ENCODE peak calls at places on chromosome 17, in five cellular contexts. S, I, Y, D and Q are unnamed samples.

GRCh38 chr17:7156342-7156940 is 22.7 kb downstream of the ASGR1 start:
- DNase-seq in S (no peak), D (no peak), Y (no peak), I (no peak), Q (no peak)

GRCh38 chr17:43979011-43979410 is 25.3 kb upstream of the PYY start:
- DNase-seq in Y (no peak), S (no peak), D (no peak), I (no peak), Q (no peak)

GRCh38 chr17:40463122-40463550 is 19.9 kb downstream of the IGFBP4 start:
- DNase-seq in Y (no peak), D (peak), S (no peak), I (peak), Q (no peak)

GRCh38 chr17:12316021-12316420 is 295.3 kb downstream of the MAP2K4 start:
- DNase-seq in S (no peak), D (peak), I (no peak), Y (no peak), Q (no peak)

GRCh38 chr17:38871992-38872605 is 2.2 kb downstream of the LASP1 start:
- DNase-seq in S (no peak), D (no peak), Y (no peak), I (no peak), Q (no peak)

GRCh38 chr17:66960623-66961022 is 3.9 kb upstream of the CACNG4 start:
- DNase-seq in D (no peak), Y (no peak), I (no peak), S (no peak), Q (no peak)

GRCh38 chr17:17098426-17099035 is 56.3 kb downstream of the MPRIP start:
- DNase-seq in S (no peak), I (peak), Y (no peak), D (no peak), Q (no peak)

GRCh38 chr17:40646791-40647548 is 648 bp downstream of the SMARCE1 start:
- DNase-seq in S (no peak), D (no peak), I (peak), Y (peak), Q (peak)

GRCh38 chr17:8212312-8213180 is 2.2 kb upstream of the AURKB start:
- DNase-seq in Y (no peak), D (no peak), S (no peak), I (peak), Q (no peak)

GRCh38 chr17:17170346-17170976 is 35.7 kb downstream of the PLD6 start:
- DNase-seq in D (no peak), S (no peak), I (no peak), Y (peak), Q (peak)

GRCh38 chr17:82350182-82351030 is 8.6 kb upstream of the TEX19 start:
- DNase-seq in I (no peak), D (peak), S (no peak), Y (no peak), Q (no peak)

GRCh38 chr17:58541249-58541648 is 26.8 kb upstream of the MTMR4 start:
- DNase-seq in D (peak), I (peak), S (no peak), Y (no peak), Q (peak)

GRCh38 chr17:57289613-57290012 is 33.3 kb downstream of the MSI2 start:
- DNase-seq in S (no peak), Y (no peak), I (no peak), D (no peak), Q (no peak)

GRCh38 chr17:63035271-63035670 is 69.2 kb downstream of the TANC2 start:
- DNase-seq in D (peak), S (no peak), Y (peak), I (peak), Q (peak)

GRCh38 chr17:17971431-17972125 is 622 bp downstream of the TOM1L2 start:
- DNase-seq in I (no peak), Y (no peak), D (peak), S (no peak), Q (no peak)

GRCh38 chr17:67554634-67555033 is 163.1 kb upstream of the NOL11 start:
- DNase-seq in Y (no peak), I (no peak), S (no peak), D (no peak), Q (no peak)

GRCh38 chr17:44389723-44390202 is 314 bp upstream of the ITGA2B start:
- DNase-seq in S (no peak), D (no peak), Y (no peak), I (no peak), Q (no peak)

GRCh38 chr17:66417300-66417719 is 114.9 kb downstream of the PRKCA start:
- DNase-seq in D (no peak), I (no peak), S (no peak), Y (no peak), Q (peak)

GRCh38 chr17:43556292-43556691 is 10.2 kb upstream of the ETV4 start:
- DNase-seq in S (peak), D (peak), I (no peak), Y (no peak), Q (peak)

GRCh38 chr17:64573214-64573613 is 66.4 kb downstream of the CEP95 start:
- DNase-seq in D (no peak), S (no peak), I (no peak), Y (no peak), Q (no peak)

DNA sequence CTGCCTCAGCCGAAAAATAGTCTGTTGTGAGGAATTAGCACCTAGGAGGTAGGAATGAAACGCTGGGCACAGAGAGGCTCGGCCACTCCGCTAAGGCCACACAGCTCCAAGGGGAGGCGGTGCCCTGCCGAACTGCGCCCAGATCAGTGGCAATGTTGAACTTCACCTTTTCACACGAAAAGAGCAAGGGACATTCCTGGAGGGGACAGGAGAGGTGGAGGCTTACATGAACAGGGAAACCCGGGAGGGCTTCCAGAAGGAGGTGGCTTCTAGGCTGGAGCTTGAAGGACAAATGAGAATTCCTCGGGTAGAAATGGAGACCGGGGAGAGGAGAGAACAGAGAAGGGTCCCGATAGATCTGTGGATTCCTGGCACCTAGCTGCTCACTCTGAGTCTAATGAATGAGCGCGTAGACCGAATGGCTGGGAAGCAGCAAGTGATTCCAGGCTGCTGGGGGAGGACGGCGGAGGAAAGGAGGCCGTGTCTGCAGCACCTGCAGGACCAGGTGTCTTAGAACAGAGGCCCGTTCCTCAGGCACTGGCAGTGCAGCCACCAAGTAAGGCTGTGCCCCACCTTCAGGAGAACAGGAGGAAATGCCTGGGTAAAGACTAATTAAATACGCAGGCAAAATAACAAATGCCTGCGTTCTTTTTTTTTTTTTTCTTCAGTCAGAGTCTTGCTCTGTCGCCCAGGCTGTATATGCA is 723 bp upstream of the SLC38A10 start:
- DNase-seq in D (peak), Y (no peak), I (peak), S (no peak), Q (peak)
- TF ChIP-seq CTCF in D (peak), Y (peak), I (peak), S (peak), Q (peak)

GRCh38 chr17:78774456-78774855 is 7.6 kb downstream of the CYTH1 start:
- DNase-seq in I (no peak), D (no peak), S (no peak), Y (no peak), Q (peak)
- H3K4me3 ChIP-seq in I (no peak), D (no peak), S (no peak), Y (no peak), Q (peak)

GRCh38 chr17:60315650-60316049 is 76.3 kb downstream of the USP32 start:
- DNase-seq in Y (no peak), I (peak), S (no peak), D (peak), Q (no peak)
- TF ChIP-seq CTCF in Y (peak), I (peak), S (no peak), D (peak), Q (no peak)

GRCh38 chr17:55332296-55333041 is 67.7 kb downstream of the HLF start:
- DNase-seq in I (no peak), Y (no peak), S (no peak), D (no peak), Q (no peak)

GRCh38 chr17:55334881-55335523 is 70.2 kb downstream of the HLF start:
- DNase-seq in Y (no peak), I (no peak), D (no peak), S (no peak), Q (no peak)

GRCh38 chr17:55336426-55336825 is 71.7 kb downstream of the HLF start:
- DNase-seq in S (no peak), D (no peak), Y (no peak), I (no peak), Q (no peak)

GRCh38 chr17:55334285-55334684 is 69.5 kb downstream of the HLF start:
- DNase-seq in Y (no peak), I (no peak), S (no peak), D (peak), Q (no peak)

DNA sequence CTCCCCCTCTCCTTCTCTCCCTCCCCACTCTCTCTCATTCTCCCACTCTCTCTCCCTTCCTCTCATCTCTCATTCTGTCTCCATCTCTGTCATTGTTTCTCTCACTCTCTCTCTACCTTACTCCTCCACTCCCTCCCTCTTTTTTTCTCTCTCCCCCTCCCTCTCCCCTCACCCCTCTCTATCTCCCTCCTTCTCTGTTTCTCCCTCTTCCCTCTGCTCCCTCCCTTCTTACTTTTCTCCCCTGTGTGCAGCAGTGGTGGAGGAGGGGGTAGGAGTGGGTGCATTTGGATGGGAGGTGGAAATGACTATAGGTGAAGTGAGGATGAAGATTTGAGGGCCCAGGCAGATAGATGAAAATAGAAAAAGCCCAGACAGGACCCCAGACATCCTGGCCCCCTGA is 70.9 kb downstream of the HLF start:
- DNase-seq in D (no peak), I (no peak), S (no peak), Y (no peak), Q (no peak)
- H3K4me3 ChIP-seq in D (no peak), I (no peak), S (no peak), Y (no peak), Q (no peak)

GRCh38 chr17:21291862-21292261 is 7.4 kb downstream of the MAP2K3 start:
- DNase-seq in I (no peak), D (no peak), S (no peak), Y (no peak), Q (no peak)

GRCh38 chr17:21294321-21295035 is 10.0 kb downstream of the MAP2K3 start:
- DNase-seq in D (no peak), S (no peak), I (no peak), Y (no peak), Q (no peak)

GRCh38 chr17:21291357-21291756 is 6.8 kb downstream of the MAP2K3 start:
- DNase-seq in S (no peak), Y (no peak), I (no peak), D (no peak), Q (no peak)

GRCh38 chr17:21293846-21294240 is 9.3 kb downstream of the MAP2K3 start:
- DNase-seq in I (no peak), Y (no peak), D (no peak), S (no peak), Q (no peak)

DNA sequence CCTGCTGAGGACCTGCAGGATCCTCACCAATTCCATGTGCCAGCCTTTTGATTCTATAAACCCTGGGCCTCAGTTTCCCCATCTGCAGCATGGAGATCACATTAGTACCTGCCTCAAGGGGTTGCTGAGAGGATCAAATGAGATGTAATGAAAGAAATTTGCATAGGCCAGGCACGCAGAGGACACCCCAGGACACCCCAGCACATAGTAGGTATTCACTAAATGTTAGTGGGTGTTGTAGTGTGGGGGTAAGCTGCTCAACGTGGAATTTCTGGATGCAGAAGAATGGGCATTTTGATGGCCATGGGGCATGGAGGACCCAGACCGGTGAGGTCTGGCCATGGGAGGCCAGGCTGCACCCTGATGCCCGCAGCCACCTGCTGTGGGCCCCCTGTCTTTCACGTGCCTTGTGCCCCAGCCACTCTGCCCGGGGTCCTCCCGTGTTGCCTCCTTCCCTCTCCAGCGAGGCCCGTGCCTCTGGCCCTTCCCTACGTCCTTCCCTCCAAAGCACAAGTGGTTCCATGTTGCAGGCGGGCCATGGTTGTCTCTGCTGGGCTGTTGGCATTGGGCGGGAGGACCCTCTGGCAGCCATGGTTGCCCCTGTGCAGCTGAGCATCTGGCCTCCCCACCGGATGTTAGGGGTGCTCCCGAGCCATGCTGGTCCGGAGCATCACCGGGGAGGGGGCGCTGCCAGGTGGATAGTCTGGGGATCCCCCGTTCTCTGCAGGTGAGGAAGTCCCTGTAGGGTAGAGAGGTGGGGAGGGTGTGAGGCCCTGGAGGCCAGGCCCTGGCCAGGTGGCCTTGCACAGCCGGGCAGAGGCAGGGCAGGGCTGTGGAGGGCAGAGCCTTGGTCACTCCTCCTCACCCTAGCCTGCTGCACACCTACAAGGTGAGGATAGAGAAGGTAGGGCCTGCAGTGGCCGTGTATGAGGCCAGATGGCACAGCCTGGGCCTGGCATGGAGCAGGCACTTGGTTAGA is 8.6 kb downstream of the MAP2K3 start:
- DNase-seq in Y (no peak), I (no peak), S (no peak), D (no peak), Q (no peak)
- TF ChIP-seq CTCF in Y (no peak), I (no peak), S (no peak), D (no peak), Q (no peak)

DNA sequence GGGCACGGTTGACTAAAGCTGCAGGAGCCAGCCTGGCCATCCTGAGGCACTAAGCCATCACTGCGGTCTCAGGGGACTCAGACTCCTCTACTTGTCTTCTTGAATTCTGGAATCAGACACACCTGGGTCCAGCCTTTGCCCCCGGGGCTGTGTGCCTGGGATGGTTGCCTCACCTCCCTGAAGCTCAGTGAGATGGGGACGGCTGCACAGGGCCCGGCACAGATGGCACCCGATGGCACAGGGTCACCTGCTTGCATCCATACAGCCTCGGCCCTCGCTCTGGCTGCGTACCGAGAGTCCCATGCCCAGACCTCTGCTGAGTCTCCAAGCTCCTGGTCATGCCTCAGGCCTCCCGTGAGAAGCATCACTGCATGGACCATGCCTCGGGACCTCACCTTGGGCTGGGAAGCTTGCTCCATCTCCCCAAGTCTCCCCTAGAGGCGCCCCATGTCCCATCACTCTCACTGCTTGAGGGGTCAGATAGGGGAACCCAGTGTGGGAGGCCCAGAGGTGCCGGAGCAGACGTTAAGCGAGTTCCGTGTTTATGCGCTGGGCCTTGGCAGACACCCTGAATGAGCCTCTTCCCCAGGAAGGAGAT is 316.3 kb downstream of the SEC14L1 start:
- DNase-seq in S (no peak), I (no peak), Y (no peak), D (no peak), Q (no peak)
- H3K4me3 ChIP-seq in S (no peak), I (no peak), Y (no peak), D (no peak), Q (no peak)